ENCODE peak calls at places on chromosomes 7 and 10, in five cellular contexts. C is GM13977, Y is AG10803, N is Calu3, M is neural progenitor cell. H is an unnamed sample.
A peak's percentile ranks its signal among the peaks of the same experiment; 100 is the strongest.

GRCh38 chr7:1639071-1639470 is 31.0 kb upstream of the ELFN1 start:
- DNase-seq in C (no peak), Y (no peak), N (no peak), M (no peak), H (no peak)

GRCh38 chr10:32163076-32163773 is 107.0 kb upstream of the KIF5B start:
- DNase-seq in C (no peak), Y (peak; percentile 39), N (no peak), M (no peak), H (no peak)

GRCh38 chr7:840001-840600 is 7.8 kb downstream of the SUN1 start:
- DNase-seq in C (no peak), Y (no peak), N (no peak), M (no peak), H (no peak)

GRCh38 chr10:68105820-68106219 is 3.5 kb upstream of the MYPN start:
- DNase-seq in C (no peak), Y (peak; percentile 69), N (no peak), M (no peak), H (no peak)

GRCh38 chr7:70387197-70387596 is 744.7 kb upstream of the GALNT17 start:
- DNase-seq in C (no peak), Y (peak; percentile 39), N (no peak), M (no peak), H (no peak)

GRCh38 chr7:143256325-143256724 is 6.9 kb upstream of the GSTK1 start:
- DNase-seq in C (no peak), Y (no peak), N (no peak), M (peak; percentile 9), H (no peak)

GRCh38 chr10:115092555-115093285 is 445 bp upstream of the ATRNL1 start:
- DNase-seq in C (no peak), Y (peak; percentile 12), N (peak; percentile 29), M (peak; percentile 80), H (no peak)

GRCh38 chr10:122233857-122234348 is 37.2 kb upstream of the BTBD16 start:
- DNase-seq in C (no peak), Y (no peak), N (no peak), M (no peak), H (no peak)

GRCh38 chr7:144955422-144955821 is 119.6 kb upstream of the TPK1 start:
- DNase-seq in C (no peak), Y (no peak), N (no peak), M (no peak), H (no peak)

GRCh38 chr10:90530526-90530925 is 327.3 kb downstream of the HTR7 start:
- DNase-seq in C (no peak), Y (no peak), N (no peak), M (no peak), H (no peak)

GRCh38 chr10:110629680-110630191 is 14.4 kb upstream of the RBM20 start:
- DNase-seq in C (no peak), Y (peak; percentile 35), N (peak; percentile 56), M (no peak), H (no peak)

GRCh38 chr7:150745086-150745485 is 7.9 kb downstream of the GIMAP5 start:
- DNase-seq in C (no peak), Y (no peak), N (no peak), M (no peak), H (no peak)

GRCh38 chr10:102868976-102869289 is 337 bp upstream of the AS3MT start:
- DNase-seq in C (peak; percentile 14), Y (peak; percentile 8), N (no peak), M (no peak), H (no peak)

GRCh38 chr7:123154231-123154860 is 45.4 kb downstream of the SLC13A1 start:
- DNase-seq in C (peak; percentile 29), Y (peak; percentile 70), N (peak; percentile 82), M (peak; percentile 81), H (peak; percentile 58)

GRCh38 chr7:73988197-73988596 is 39.8 kb upstream of the ELN start:
- DNase-seq in C (no peak), Y (no peak), N (peak; percentile 55), M (no peak), H (no peak)

GRCh38 chr7:66413379-66414114 is 208.4 kb downstream of the TPST1 start:
- DNase-seq in C (peak; percentile 94), Y (peak; percentile 37), N (peak; percentile 73), M (peak; percentile 97), H (peak; percentile 56)

GRCh38 chr10:3740157-3740871 is 44.7 kb downstream of the KLF6 start:
- DNase-seq in C (peak; percentile 36), Y (peak; percentile 91), N (no peak), M (no peak), H (no peak)

GRCh38 chr10:97607076-97607635 is 17.6 kb downstream of the C10orf62 start:
- DNase-seq in C (no peak), Y (no peak), N (no peak), M (no peak), H (peak; percentile 31)

GRCh38 chr10:97053285-97053684 is 132.5 kb downstream of the SLIT1 start:
- DNase-seq in C (no peak), Y (no peak), N (no peak), M (no peak), H (no peak)

GRCh38 chr10:16787361-16787791 is 29.8 kb downstream of the RSU1 start:
- DNase-seq in C (no peak), Y (no peak), N (no peak), M (no peak), H (no peak)

GRCh38 chr10:118809372-118809695 is 54.6 kb upstream of the CACUL1 start:
- DNase-seq in C (no peak), Y (no peak), N (no peak), M (no peak), H (no peak)

GRCh38 chr10:14953452-14954000 is 370 bp downstream of the DCLRE1C start:
- DNase-seq in C (peak; percentile 46), Y (peak; percentile 68), N (peak; percentile 60), M (peak; percentile 66), H (peak; percentile 62)

GRCh38 chr7:72336382-72336886 is 75.7 kb downstream of the CALN1 start:
- DNase-seq in C (no peak), Y (no peak), N (no peak), M (peak; percentile 77), H (no peak)

GRCh38 chr7:72336887-72337821 is 75.0 kb downstream of the CALN1 start:
- DNase-seq in C (peak; percentile 26), Y (no peak), N (no peak), M (peak; percentile 67), H (no peak)

GRCh38 chr7:72335561-72336381 is 76.4 kb downstream of the CALN1 start:
- DNase-seq in C (no peak), Y (no peak), N (no peak), M (peak; percentile 68), H (no peak)

GRCh38 chr7:72334733-72335132 is 77.4 kb downstream of the CALN1 start:
- DNase-seq in C (no peak), Y (no peak), N (no peak), M (no peak), H (no peak)

DNA sequence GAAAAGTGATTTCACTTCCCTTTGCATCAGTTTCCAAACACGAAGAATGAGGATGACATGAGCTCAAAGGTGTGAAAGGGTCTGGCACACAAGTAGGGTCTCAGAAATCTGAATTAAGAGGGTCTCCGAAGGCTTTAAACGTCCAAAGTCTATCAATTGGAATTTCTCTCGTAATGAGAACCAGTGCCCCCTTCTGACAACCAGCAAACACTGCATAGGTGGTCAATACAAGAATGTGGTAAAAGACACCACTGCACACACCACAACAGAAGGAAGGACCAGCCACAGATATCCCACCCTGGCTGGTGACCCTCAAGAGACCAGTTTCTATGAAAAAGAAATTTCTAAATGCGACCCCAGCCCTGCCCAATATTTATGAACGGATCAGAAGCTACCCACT is 78.1 kb downstream of the CALN1 start:
- DNase-seq in C (peak; percentile 36), Y (no peak), N (no peak), M (peak; percentile 44), H (no peak)
- TF ChIP-seq CTCF in C (no peak), Y (no peak), N (no peak), M (peak; percentile 68), H (peak; percentile 42)

GRCh38 chr7:94656658-94656924 is 658 bp upstream of the SGCE start:
- DNase-seq in C (no peak), Y (peak; percentile 15), N (no peak), M (no peak), H (no peak)

GRCh38 chr7:94654764-94655561 is 970 bp downstream of the SGCE start:
- DNase-seq in C (no peak), Y (peak; percentile 77), N (peak; percentile 9), M (peak; percentile 44), H (peak; percentile 7)

GRCh38 chr7:94656925-94657731 is 1.2 kb upstream of the SGCE start:
- DNase-seq in C (no peak), Y (no peak), N (no peak), M (peak; percentile 63), H (peak; percentile 72)

GRCh38 chr7:94655562-94655883 is 410 bp downstream of the SGCE start:
- DNase-seq in C (no peak), Y (peak; percentile 15), N (no peak), M (peak; percentile 61), H (no peak)

DNA sequence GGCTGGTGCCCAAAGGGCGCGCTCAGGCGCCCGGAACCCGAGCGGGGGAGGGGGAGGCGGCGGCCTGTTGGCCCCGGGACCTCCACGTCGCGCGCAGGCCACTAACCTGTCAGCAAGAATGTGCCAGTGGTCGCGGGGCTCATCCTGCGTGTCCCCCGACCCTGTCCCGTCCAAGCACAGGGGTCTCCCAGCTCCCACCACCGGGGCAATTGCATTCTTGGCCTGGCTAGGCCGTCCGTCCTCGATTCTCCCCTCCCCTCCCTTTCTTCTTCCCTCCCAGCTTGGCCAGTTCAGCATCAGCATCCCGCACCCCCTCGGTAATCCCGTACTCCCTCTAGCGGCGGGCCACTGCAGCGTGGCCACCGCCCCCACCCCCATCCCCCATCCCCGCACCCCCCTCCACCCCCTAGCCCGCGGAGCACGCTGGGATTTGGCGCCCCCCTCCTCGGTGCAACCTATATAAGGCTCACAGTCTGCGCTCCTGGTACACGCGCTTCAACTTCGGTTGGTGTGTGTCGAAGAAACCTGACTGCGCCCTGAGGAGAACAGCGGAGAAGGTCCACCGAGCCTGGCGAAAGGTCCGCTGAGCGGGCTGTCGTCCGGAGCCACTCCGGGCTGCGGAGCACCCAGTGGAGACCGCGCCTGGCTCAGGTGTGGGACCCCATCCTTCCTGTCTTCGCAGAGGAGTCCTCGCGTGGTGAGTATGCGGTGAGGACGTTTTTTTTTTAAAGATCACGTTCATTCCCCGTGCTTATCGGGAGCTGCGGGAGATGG is at the start of gene SGCE:
- DNase-seq in C (peak; percentile 70), Y (peak; percentile 79), N (peak; percentile 77), M (peak; percentile 88), H (peak; percentile 79)
- TF ChIP-seq CTCF in C (peak; percentile 74), Y (peak; percentile 53), N (peak; percentile 72), M (peak; percentile 65), H (no peak)

GRCh38 chr7:151745090-151745638 is 131.8 kb downstream of the PRKAG2 start:
- DNase-seq in C (no peak), Y (peak; percentile 54), N (peak; percentile 84), M (no peak), H (no peak)
- TF ChIP-seq CTCF in C (no peak), Y (peak; percentile 48), N (peak; percentile 60), M (no peak), H (no peak)

DNA sequence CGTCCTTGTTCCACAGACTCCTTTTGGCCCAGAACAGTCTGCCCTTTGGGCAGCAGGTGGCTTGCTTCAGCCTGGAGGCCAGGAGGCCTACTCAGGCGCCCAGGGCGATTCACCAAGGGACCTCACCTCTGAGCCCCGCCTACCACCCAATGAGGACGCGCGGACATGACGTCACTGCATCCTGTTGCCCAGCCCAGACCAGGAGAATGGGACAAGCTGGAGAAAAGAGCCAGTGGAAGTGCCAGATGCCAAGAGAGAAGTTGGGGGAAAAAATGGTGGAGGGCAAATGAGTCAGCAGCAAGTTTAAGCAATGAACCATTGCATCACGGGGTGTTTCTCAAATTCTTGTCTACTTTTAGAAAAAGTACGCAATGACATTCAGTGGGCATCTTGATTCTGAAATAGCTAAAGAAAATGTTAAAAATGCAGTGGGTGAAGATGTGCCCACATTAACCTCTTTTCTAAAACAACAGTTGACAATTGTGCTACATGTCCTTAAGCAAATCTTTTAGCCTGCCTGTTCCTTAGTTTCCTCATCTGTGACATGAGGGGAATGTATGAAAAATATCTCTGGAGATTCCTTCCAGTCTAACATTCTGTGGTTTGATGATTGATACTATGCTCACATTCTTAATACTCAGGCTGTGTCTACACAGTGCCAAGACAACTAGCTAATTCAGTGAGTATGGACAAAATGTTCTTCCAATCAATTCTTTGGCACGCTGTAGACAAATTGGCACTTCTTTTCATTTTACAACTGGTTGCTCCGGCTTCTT is 23.9 kb upstream of the LEP start:
- DNase-seq in C (no peak), Y (peak; percentile 94), N (no peak), M (no peak), H (no peak)
- TF ChIP-seq CTCF in C (no peak), Y (no peak), N (no peak), M (no peak), H (no peak)

H was measured in OCI-LY7.